ENCODE peak calls at places on chromosomes 6 and 20, in four cellular contexts. R, E, Q and P are unnamed samples. For H3K4me1 and H3K36me3, the result is how much of the 10 kb centered on the place peaks cover.

GRCh38 chr6:162056745-162057144 is 670.8 kb downstream of the PRKN start:
- DNase-seq in R (no peak), E (no peak), Q (peak), P (no peak)

GRCh38 chr20:8635048-8635572 is 433.8 kb upstream of the PLCB4 start:
- DNase-seq in R (no peak), E (no peak), Q (no peak), P (no peak)

GRCh38 chr6:133705731-133706130 is 183.2 kb upstream of the TCF21 start:
- DNase-seq in R (no peak), E (no peak), Q (no peak), P (no peak)

GRCh38 chr6:157236040-157236725 is 87.1 kb downstream of the TMEM242 start:
- DNase-seq in R (no peak), E (no peak), Q (no peak), P (no peak)

GRCh38 chr20:58378056-58378455 is 11.0 kb upstream of the VAPB start:
- DNase-seq in R (no peak), E (no peak), Q (no peak), P (no peak)

GRCh38 chr6:127366281-127367022 is 23.0 kb upstream of the ECHDC1 start:
- DNase-seq in R (no peak), E (no peak), Q (no peak), P (no peak)

GRCh38 chr20:50130995-50131394 is 18.0 kb upstream of the UBE2V1 start:
- DNase-seq in R (peak), E (no peak), Q (no peak), P (no peak)

GRCh38 chr20:40471261-40471629 is 217.8 kb downstream of the MAFB start:
- DNase-seq in R (no peak), E (no peak), Q (no peak), P (no peak)

GRCh38 chr6:169783971-169784930 is 32.8 kb downstream of the ERMARD start:
- DNase-seq in R (no peak), E (no peak), Q (no peak), P (no peak)

GRCh38 chr20:56974499-56975250 is 291.8 kb downstream of the BMP7 start:
- DNase-seq in R (no peak), E (peak), Q (peak), P (no peak)

GRCh38 chr6:146582857-146583256 is 15.9 kb upstream of the ADGB start:
- DNase-seq in R (no peak), E (no peak), Q (peak), P (no peak)

GRCh38 chr20:52943185-52943841 is 28.8 kb upstream of the TSHZ2 start:
- DNase-seq in R (no peak), E (no peak), Q (peak), P (no peak)

GRCh38 chr6:24064106-24064505 is 61.9 kb upstream of the NRSN1 start:
- DNase-seq in R (no peak), E (peak), Q (peak), P (no peak)

GRCh38 chr6:36327226-36328009 is 9.3 kb downstream of the BNIP5 start:
- DNase-seq in R (no peak), E (no peak), Q (no peak), P (no peak)

GRCh38 chr20:1415667-1416468 is 23.0 kb upstream of the FKBP1A start:
- DNase-seq in R (no peak), E (no peak), Q (peak), P (no peak)

GRCh38 chr6:149320745-149321240 is 3.3 kb downstream of the TAB2 start:
- DNase-seq in R (no peak), E (no peak), Q (no peak), P (no peak)
- H3K4me1 ChIP-seq in R (under half), E (under half), Q (under half), P (half or more)

GRCh38 chr6:109081026-109081425 is 13.6 kb downstream of the SESN1 start:
- DNase-seq in R (no peak), E (no peak), Q (no peak), P (no peak)
- H3K4me3 ChIP-seq in R (no peak), E (no peak), Q (no peak), P (no peak)

GRCh38 chr20:3041818-3042504 is 1.5 kb upstream of the GNRH2 start:
- DNase-seq in R (no peak), E (no peak), Q (no peak), P (no peak)

GRCh38 chr20:3037654-3038053 is 5.8 kb upstream of the GNRH2 start:
- DNase-seq in R (no peak), E (no peak), Q (no peak), P (no peak)

GRCh38 chr20:3038454-3038853 is 5.0 kb upstream of the GNRH2 start:
- DNase-seq in R (no peak), E (no peak), Q (no peak), P (no peak)

GRCh38 chr20:3039426-3039825 is 4.0 kb upstream of the GNRH2 start:
- DNase-seq in R (no peak), E (no peak), Q (no peak), P (no peak)

GRCh38 chr20:3040086-3040485 is 3.3 kb upstream of the GNRH2 start:
- DNase-seq in R (no peak), E (no peak), Q (no peak), P (no peak)
- H3K36me3 ChIP-seq in R (half or more), E (under half), Q (under half), P (half or more)

GRCh38 chr6:130054725-130055124 is 36.3 kb downstream of the L3MBTL3 start:
- DNase-seq in R (no peak), E (no peak), Q (no peak), P (no peak)
- H3K4me1 ChIP-seq in R (under half), E (under half), Q (under half), P (under half)

GRCh38 chr6:26183581-26184408 is 96.6 kb downstream of the HFE start:
- DNase-seq in R (peak), E (peak), Q (peak), P (peak)

GRCh38 chr6:26184492-26184891 is 97.3 kb downstream of the HFE start:
- DNase-seq in R (no peak), E (no peak), Q (no peak), P (no peak)

GRCh38 chr6:26185802-26186201 is 98.6 kb downstream of the HFE start:
- DNase-seq in R (no peak), E (no peak), Q (no peak), P (no peak)

GRCh38 chr6:26185004-26185403 is 97.8 kb downstream of the HFE start:
- DNase-seq in R (no peak), E (no peak), Q (no peak), P (no peak)

GRCh38 chr6:26183237-26183580 is 96.0 kb downstream of the HFE start:
- DNase-seq in R (no peak), E (no peak), Q (no peak), P (no peak)
- H3K4me3 ChIP-seq in R (peak), E (no peak), Q (peak), P (peak)

GRCh38 chr6:126027601-126028000 is 41.3 kb downstream of the TRMT11 start:
- DNase-seq in R (no peak), E (no peak), Q (no peak), P (no peak)
- H3K36me3 ChIP-seq in R (under half), E (under half), Q (under half), P (under half)